ENCODE peak calls at places on chromosomes 3 and 15, in ten cellular contexts. One of them, this sample, is unnamed.
A peak's percentile ranks its signal among the peaks of the same experiment; 100 is the strongest.

GRCh38 chr3:143443851-143444331 is 324.3 kb downstream of the CHST2 start:
- DNase-seq in AG09309: peak; percentile 89
- DNase-seq in epithelial cell of esophagus: peak; percentile 99
- DNase-seq in brain microvascular endothelial cell: peak; percentile 99
- DNase-seq in AG09319: peak; percentile 65
- DNase-seq in hepatocyte: no peak
- DNase-seq in osteoblast: peak; percentile 95
- DNase-seq in endothelial cell: no peak
- DNase-seq in left lung: no peak
- DNase-seq in neural progenitor cell: no peak
- DNase-seq in this sample: no peak

GRCh38 chr3:154904328-154904727 is 175.8 kb upstream of the MME start:
- DNase-seq in osteoblast: peak; percentile 44
- DNase-seq in left lung: no peak
- DNase-seq in hepatocyte: peak; percentile 13
- DNase-seq in AG09309: no peak
- DNase-seq in neural progenitor cell: peak; percentile 33
- DNase-seq in AG09319: no peak
- DNase-seq in endothelial cell: no peak
- DNase-seq in epithelial cell of esophagus: peak; percentile 41
- DNase-seq in brain microvascular endothelial cell: peak; percentile 16
- DNase-seq in this sample: no peak

GRCh38 chr15:92112180-92112579 is 258.7 kb downstream of the SLCO3A1 start:
- DNase-seq in brain microvascular endothelial cell: no peak
- DNase-seq in AG09309: peak; percentile 20
- DNase-seq in hepatocyte: no peak
- DNase-seq in neural progenitor cell: no peak
- DNase-seq in AG09319: no peak
- DNase-seq in endothelial cell: no peak
- DNase-seq in left lung: no peak
- DNase-seq in osteoblast: no peak
- DNase-seq in epithelial cell of esophagus: no peak
- DNase-seq in this sample: no peak

GRCh38 chr3:42473083-42473932 is 29.1 kb upstream of the VIPR1 start:
- DNase-seq in neural progenitor cell: no peak
- DNase-seq in AG09309: peak; percentile 5
- DNase-seq in epithelial cell of esophagus: peak; percentile 29
- DNase-seq in hepatocyte: peak; percentile 20
- DNase-seq in brain microvascular endothelial cell: peak; percentile 73
- DNase-seq in AG09319: no peak
- DNase-seq in left lung: no peak
- DNase-seq in osteoblast: no peak
- DNase-seq in endothelial cell: no peak
- DNase-seq in this sample: no peak

GRCh38 chr15:76158250-76158649 is 98.5 kb downstream of the TMEM266 start:
- DNase-seq in AG09319: no peak
- DNase-seq in epithelial cell of esophagus: no peak
- DNase-seq in osteoblast: no peak
- DNase-seq in AG09309: no peak
- DNase-seq in endothelial cell: no peak
- DNase-seq in left lung: peak; percentile 35
- DNase-seq in brain microvascular endothelial cell: no peak
- DNase-seq in neural progenitor cell: no peak
- DNase-seq in hepatocyte: no peak
- DNase-seq in this sample: no peak

GRCh38 chr3:14329116-14329830 is 73.1 kb upstream of the SLC6A6 start:
- DNase-seq in AG09319: peak; percentile 3
- DNase-seq in neural progenitor cell: peak; percentile 90
- DNase-seq in brain microvascular endothelial cell: no peak
- DNase-seq in AG09309: peak; percentile 18
- DNase-seq in left lung: no peak
- DNase-seq in hepatocyte: peak; percentile 60
- DNase-seq in endothelial cell: no peak
- DNase-seq in osteoblast: no peak
- DNase-seq in epithelial cell of esophagus: peak; percentile 85
- DNase-seq in this sample: no peak

GRCh38 chr3:81173514-81173913 is 587.9 kb downstream of the GBE1 start:
- DNase-seq in brain microvascular endothelial cell: peak; percentile 3
- DNase-seq in left lung: no peak
- DNase-seq in hepatocyte: peak; percentile 8
- DNase-seq in AG09319: no peak
- DNase-seq in AG09309: no peak
- DNase-seq in epithelial cell of esophagus: peak; percentile 26
- DNase-seq in endothelial cell: peak; percentile 18
- DNase-seq in osteoblast: no peak
- DNase-seq in neural progenitor cell: peak; percentile 12
- DNase-seq in this sample: no peak

GRCh38 chr15:42215854-42216829 is 8.0 kb upstream of the VPS39 start:
- DNase-seq in epithelial cell of esophagus: no peak
- DNase-seq in brain microvascular endothelial cell: no peak
- DNase-seq in osteoblast: no peak
- DNase-seq in hepatocyte: no peak
- DNase-seq in AG09319: no peak
- DNase-seq in AG09309: no peak
- DNase-seq in neural progenitor cell: no peak
- DNase-seq in left lung: no peak
- DNase-seq in endothelial cell: no peak
- DNase-seq in this sample: no peak

GRCh38 chr3:4977001-4977888 is 2.0 kb upstream of the BHLHE40 start:
- DNase-seq in hepatocyte: peak; percentile 90
- DNase-seq in neural progenitor cell: peak; percentile 64
- DNase-seq in AG09309: no peak
- DNase-seq in brain microvascular endothelial cell: peak; percentile 92
- DNase-seq in left lung: peak; percentile 91
- DNase-seq in epithelial cell of esophagus: peak; percentile 83
- DNase-seq in osteoblast: peak; percentile 93
- DNase-seq in endothelial cell: peak; percentile 68
- DNase-seq in AG09319: no peak
- DNase-seq in this sample: no peak

GRCh38 chr3:13419356-13420050 is 619 bp downstream of the NUP210 start:
- DNase-seq in brain microvascular endothelial cell: no peak
- DNase-seq in endothelial cell: peak; percentile 30
- DNase-seq in AG09319: no peak
- DNase-seq in epithelial cell of esophagus: peak; percentile 20
- DNase-seq in osteoblast: peak; percentile 78
- DNase-seq in hepatocyte: peak; percentile 71
- DNase-seq in left lung: peak; percentile 92
- DNase-seq in AG09309: no peak
- DNase-seq in neural progenitor cell: peak; percentile 77
- DNase-seq in this sample: peak; percentile 33

GRCh38 chr3:120567370-120568197 is 28.6 kb upstream of the NDUFB4 start:
- DNase-seq in neural progenitor cell: peak; percentile 45
- DNase-seq in hepatocyte: peak; percentile 54
- DNase-seq in AG09319: no peak
- DNase-seq in osteoblast: no peak
- DNase-seq in brain microvascular endothelial cell: peak; percentile 44
- DNase-seq in epithelial cell of esophagus: peak; percentile 29
- DNase-seq in endothelial cell: no peak
- DNase-seq in AG09309: no peak
- DNase-seq in left lung: no peak
- DNase-seq in this sample: no peak
- TF ChIP-seq CTCF in neural progenitor cell: peak; percentile 49
- TF ChIP-seq CTCF in hepatocyte: peak; percentile 42
- TF ChIP-seq CTCF in AG09319: peak; percentile 52
- TF ChIP-seq CTCF in osteoblast: peak; percentile 61
- TF ChIP-seq CTCF in brain microvascular endothelial cell: peak; percentile 57
- TF ChIP-seq CTCF in epithelial cell of esophagus: peak; percentile 50
- TF ChIP-seq CTCF in endothelial cell: no peak
- TF ChIP-seq CTCF in AG09309: peak; percentile 49
- TF ChIP-seq CTCF in left lung: peak; percentile 15
- TF ChIP-seq CTCF in this sample: peak; percentile 37

DNA sequence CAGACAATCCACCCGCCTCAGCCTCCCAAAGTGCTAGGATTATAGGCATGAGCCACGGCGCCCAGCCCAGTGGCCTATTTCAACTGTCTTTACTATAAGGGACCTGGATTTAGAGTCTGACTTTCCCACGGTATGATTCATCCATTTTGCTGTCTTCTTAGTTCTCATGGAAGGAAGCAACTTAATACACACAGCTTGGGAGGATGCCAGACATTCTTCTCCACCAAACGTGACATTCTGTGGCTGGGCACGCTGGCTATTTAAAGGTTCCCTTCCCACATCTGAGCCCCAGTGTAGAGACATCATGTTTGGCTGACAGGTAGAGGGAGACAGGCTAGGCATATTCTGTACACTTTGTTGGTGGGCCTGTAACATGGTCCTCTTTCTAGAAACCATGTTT is 26.2 kb downstream of the FAM43A start:
- DNase-seq in neural progenitor cell: no peak
- DNase-seq in brain microvascular endothelial cell: peak; percentile 99
- DNase-seq in hepatocyte: peak; percentile 59
- DNase-seq in osteoblast: peak; percentile 88
- DNase-seq in endothelial cell: no peak
- DNase-seq in left lung: no peak
- DNase-seq in AG09319: peak; percentile 36
- DNase-seq in AG09309: peak; percentile 89
- DNase-seq in epithelial cell of esophagus: peak; percentile 97
- DNase-seq in this sample: no peak
- TF ChIP-seq CTCF in neural progenitor cell: no peak
- TF ChIP-seq CTCF in brain microvascular endothelial cell: peak; percentile 21
- TF ChIP-seq CTCF in hepatocyte: no peak
- TF ChIP-seq CTCF in osteoblast: no peak
- TF ChIP-seq CTCF in endothelial cell: no peak
- TF ChIP-seq CTCF in left lung: no peak
- TF ChIP-seq CTCF in AG09319: no peak
- TF ChIP-seq CTCF in AG09309: no peak
- TF ChIP-seq CTCF in epithelial cell of esophagus: no peak
- TF ChIP-seq CTCF in this sample: no peak

GRCh38 chr15:44426975-44427755 is at the start of gene CTDSPL2:
- DNase-seq in endothelial cell: peak; percentile 96
- DNase-seq in AG09319: peak; percentile 98
- DNase-seq in neural progenitor cell: peak; percentile 99
- DNase-seq in epithelial cell of esophagus: peak; percentile 99
- DNase-seq in AG09309: peak; percentile 95
- DNase-seq in brain microvascular endothelial cell: peak; percentile 96
- DNase-seq in left lung: peak; percentile 99
- DNase-seq in hepatocyte: peak; percentile 99
- DNase-seq in osteoblast: peak; percentile 94
- DNase-seq in this sample: peak; percentile 95
- TF ChIP-seq CTCF in endothelial cell: no peak
- TF ChIP-seq CTCF in AG09319: peak; percentile 39
- TF ChIP-seq CTCF in neural progenitor cell: peak; percentile 33
- TF ChIP-seq CTCF in epithelial cell of esophagus: peak; percentile 23
- TF ChIP-seq CTCF in AG09309: no peak
- TF ChIP-seq CTCF in brain microvascular endothelial cell: peak; percentile 54
- TF ChIP-seq CTCF in left lung: peak; percentile 34
- TF ChIP-seq CTCF in hepatocyte: peak; percentile 37
- TF ChIP-seq CTCF in osteoblast: peak; percentile 24
- TF ChIP-seq CTCF in this sample: peak; percentile 21

GRCh38 chr3:127889976-127890650 is 24.9 kb upstream of the KBTBD12 start:
- DNase-seq in AG09309: no peak
- DNase-seq in brain microvascular endothelial cell: no peak
- DNase-seq in hepatocyte: peak; percentile 29
- DNase-seq in epithelial cell of esophagus: peak; percentile 33
- DNase-seq in AG09319: no peak
- DNase-seq in osteoblast: no peak
- DNase-seq in left lung: no peak
- DNase-seq in endothelial cell: no peak
- DNase-seq in neural progenitor cell: no peak
- DNase-seq in this sample: no peak
- TF ChIP-seq CTCF in AG09309: no peak
- TF ChIP-seq CTCF in brain microvascular endothelial cell: peak; percentile 29
- TF ChIP-seq CTCF in hepatocyte: peak; percentile 25
- TF ChIP-seq CTCF in epithelial cell of esophagus: no peak
- TF ChIP-seq CTCF in AG09319: no peak
- TF ChIP-seq CTCF in osteoblast: no peak
- TF ChIP-seq CTCF in left lung: no peak
- TF ChIP-seq CTCF in endothelial cell: no peak
- TF ChIP-seq CTCF in neural progenitor cell: peak; percentile 10
- TF ChIP-seq CTCF in this sample: no peak

GRCh38 chr3:129723558-129724324 is 117.3 kb upstream of the PLXND1 start:
- DNase-seq in neural progenitor cell: peak; percentile 18
- DNase-seq in brain microvascular endothelial cell: peak; percentile 83
- DNase-seq in epithelial cell of esophagus: peak; percentile 93
- DNase-seq in left lung: no peak
- DNase-seq in hepatocyte: peak; percentile 40
- DNase-seq in AG09319: peak; percentile 73
- DNase-seq in osteoblast: peak; percentile 90
- DNase-seq in endothelial cell: no peak
- DNase-seq in AG09309: peak; percentile 83
- DNase-seq in this sample: no peak
- TF ChIP-seq CTCF in neural progenitor cell: no peak
- TF ChIP-seq CTCF in brain microvascular endothelial cell: no peak
- TF ChIP-seq CTCF in epithelial cell of esophagus: no peak
- TF ChIP-seq CTCF in left lung: no peak
- TF ChIP-seq CTCF in hepatocyte: no peak
- TF ChIP-seq CTCF in AG09319: no peak
- TF ChIP-seq CTCF in osteoblast: no peak
- TF ChIP-seq CTCF in endothelial cell: no peak
- TF ChIP-seq CTCF in AG09309: no peak
- TF ChIP-seq CTCF in this sample: no peak

GRCh38 chr3:153073636-153074035 is 88.4 kb upstream of the RAP2B start:
- DNase-seq in left lung: no peak
- DNase-seq in AG09309: no peak
- DNase-seq in epithelial cell of esophagus: peak; percentile 55
- DNase-seq in endothelial cell: no peak
- DNase-seq in hepatocyte: no peak
- DNase-seq in neural progenitor cell: no peak
- DNase-seq in osteoblast: no peak
- DNase-seq in brain microvascular endothelial cell: no peak
- DNase-seq in AG09319: no peak
- DNase-seq in this sample: no peak

GRCh38 chr3:153084431-153084830 is 77.6 kb upstream of the RAP2B start:
- DNase-seq in osteoblast: no peak
- DNase-seq in AG09309: no peak
- DNase-seq in endothelial cell: no peak
- DNase-seq in hepatocyte: no peak
- DNase-seq in brain microvascular endothelial cell: no peak
- DNase-seq in epithelial cell of esophagus: no peak
- DNase-seq in AG09319: no peak
- DNase-seq in left lung: no peak
- DNase-seq in neural progenitor cell: no peak
- DNase-seq in this sample: no peak

GRCh38 chr3:153078826-153079225 is 83.2 kb upstream of the RAP2B start:
- DNase-seq in osteoblast: no peak
- DNase-seq in endothelial cell: no peak
- DNase-seq in left lung: no peak
- DNase-seq in hepatocyte: no peak
- DNase-seq in AG09309: no peak
- DNase-seq in neural progenitor cell: no peak
- DNase-seq in epithelial cell of esophagus: no peak
- DNase-seq in brain microvascular endothelial cell: no peak
- DNase-seq in AG09319: no peak
- DNase-seq in this sample: no peak

GRCh38 chr3:153080778-153081240 is 81.2 kb upstream of the RAP2B start:
- DNase-seq in osteoblast: no peak
- DNase-seq in hepatocyte: no peak
- DNase-seq in AG09319: no peak
- DNase-seq in brain microvascular endothelial cell: no peak
- DNase-seq in left lung: no peak
- DNase-seq in AG09309: no peak
- DNase-seq in neural progenitor cell: no peak
- DNase-seq in endothelial cell: no peak
- DNase-seq in epithelial cell of esophagus: peak; percentile 33
- DNase-seq in this sample: no peak

DNA sequence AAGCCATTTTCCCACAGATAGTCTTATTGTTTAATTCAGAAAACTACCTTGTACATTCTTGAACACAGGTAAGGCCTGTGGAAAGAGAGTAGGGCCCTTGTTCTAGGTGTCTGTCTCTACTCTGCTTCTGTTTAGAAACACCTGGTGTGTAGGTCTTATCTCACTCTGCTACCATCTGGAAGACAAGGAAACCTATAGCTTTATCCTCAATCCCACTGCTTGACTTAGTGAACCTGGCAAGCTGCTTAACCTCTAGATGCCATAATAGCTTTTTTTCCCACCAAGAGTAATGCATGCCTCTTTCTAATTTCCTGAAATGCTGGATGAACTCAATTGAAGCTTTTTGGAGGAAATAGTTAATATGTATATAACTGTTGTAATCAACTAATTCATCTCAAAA is 82.6 kb upstream of the RAP2B start:
- DNase-seq in neural progenitor cell: no peak
- DNase-seq in hepatocyte: no peak
- DNase-seq in osteoblast: no peak
- DNase-seq in left lung: no peak
- DNase-seq in AG09319: no peak
- DNase-seq in brain microvascular endothelial cell: no peak
- DNase-seq in endothelial cell: no peak
- DNase-seq in epithelial cell of esophagus: no peak
- DNase-seq in AG09309: no peak
- DNase-seq in this sample: no peak
- TF ChIP-seq CTCF in neural progenitor cell: no peak
- TF ChIP-seq CTCF in hepatocyte: no peak
- TF ChIP-seq CTCF in osteoblast: no peak
- TF ChIP-seq CTCF in left lung: no peak
- TF ChIP-seq CTCF in AG09319: no peak
- TF ChIP-seq CTCF in brain microvascular endothelial cell: no peak
- TF ChIP-seq CTCF in endothelial cell: no peak
- TF ChIP-seq CTCF in epithelial cell of esophagus: no peak
- TF ChIP-seq CTCF in AG09309: no peak
- TF ChIP-seq CTCF in this sample: no peak